ENCODE peak calls at places on chromosomes 6 and 20, in six cellular contexts. P is right lobe of liver; Z is H9; T is activated CD8-positive, alpha-beta memory T cell treated with anti-CD3 and anti-CD28 coated beads for 48 hours; Q is activated T-helper 1 cell treated with Interleukin-2 at 50 U/mL for 16 hours; I is ureter. H is an unnamed sample.

GRCh38 chr6:105374010-105374420 is 28.9 kb downstream of the PREP start:
- DNase-seq in P (no peak), Q (no peak), I (no peak), Z (no peak), T (no peak), H (no peak)

GRCh38 chr20:3908667-3909066 is 19.5 kb downstream of the PANK2 start:
- DNase-seq in I (no peak), T (no peak), P (no peak), Q (no peak), Z (no peak), H (no peak)

GRCh38 chr6:9250852-9251251 is 815.5 kb upstream of the SLC35B3 start:
- DNase-seq in T (no peak), P (peak), Q (no peak), I (peak), Z (peak), H (no peak)

GRCh38 chr6:145044606-145045275 is 690.6 kb downstream of the EPM2A start:
- DNase-seq in I (no peak), Z (no peak), T (no peak), P (no peak), Q (no peak), H (no peak)

GRCh38 chr20:47419953-47420352 is 63.5 kb upstream of the ZMYND8 start:
- DNase-seq in Q (no peak), P (no peak), Z (no peak), T (no peak), I (no peak), H (no peak)

GRCh38 chr6:159074120-159074684 is 29.4 kb upstream of the TAGAP start:
- DNase-seq in Z (peak), Q (no peak), T (no peak), P (no peak), I (no peak), H (no peak)

GRCh38 chr20:25061821-25062530 is 4.0 kb upstream of the ACSS1 start:
- DNase-seq in I (no peak), Z (no peak), T (no peak), Q (no peak), P (no peak), H (no peak)

GRCh38 chr20:38112249-38112942 is 52.7 kb downstream of the TGM2 start:
- DNase-seq in Z (no peak), T (no peak), P (no peak), I (peak), Q (no peak), H (no peak)

GRCh38 chr6:9437836-9438235 is 977.0 kb downstream of the TFAP2A start:
- DNase-seq in T (no peak), Q (no peak), Z (no peak), P (no peak), I (no peak), H (no peak)

H was measured in CD4-positive, alpha-beta T cell.